ENCODE peak calls at places on chromosome 12, in five cellular contexts. X is HepG2, F is prostate gland, V is adrenal gland, B is IMR-90. Q is an unnamed sample.

GRCh38 chr12:25501565-25501964 is 51.5 kb downstream of the LMNTD1 start:
- DNase-seq in V (no peak), X (no peak), F (no peak), B (peak), Q (no peak)

GRCh38 chr12:90216815-90217214 is 508.2 kb upstream of the ATP2B1 start:
- DNase-seq in V (peak), F (no peak), B (no peak), X (no peak), Q (no peak)

GRCh38 chr12:6346235-6346832 is 4.5 kb upstream of the TNFRSF1A start:
- DNase-seq in V (no peak), F (no peak), X (no peak), B (no peak), Q (no peak)

GRCh38 chr12:123801573-123802178 is 39.6 kb downstream of the DNAH10 start:
- DNase-seq in F (no peak), X (no peak), B (peak), V (no peak), Q (no peak)

GRCh38 chr12:113142173-113142885 is 6.8 kb upstream of the RASAL1 start:
- DNase-seq in V (peak), X (peak), B (no peak), F (no peak), Q (peak)

GRCh38 chr12:93145086-93145485 is 216.0 kb upstream of the EEA1 start:
- DNase-seq in X (no peak), F (peak), V (no peak), B (peak), Q (no peak)

GRCh38 chr12:10636611-10637010 is 23.2 kb upstream of the MAGOHB start:
- DNase-seq in V (no peak), B (no peak), X (no peak), F (peak), Q (no peak)

GRCh38 chr12:55049676-55050075 is 29.9 kb downstream of the NEUROD4 start:
- DNase-seq in X (no peak), F (no peak), B (no peak), V (no peak), Q (peak)

GRCh38 chr12:72267974-72268373 is 4.2 kb upstream of the TRHDE start:
- DNase-seq in F (no peak), X (no peak), V (no peak), B (peak), Q (no peak)

DNA sequence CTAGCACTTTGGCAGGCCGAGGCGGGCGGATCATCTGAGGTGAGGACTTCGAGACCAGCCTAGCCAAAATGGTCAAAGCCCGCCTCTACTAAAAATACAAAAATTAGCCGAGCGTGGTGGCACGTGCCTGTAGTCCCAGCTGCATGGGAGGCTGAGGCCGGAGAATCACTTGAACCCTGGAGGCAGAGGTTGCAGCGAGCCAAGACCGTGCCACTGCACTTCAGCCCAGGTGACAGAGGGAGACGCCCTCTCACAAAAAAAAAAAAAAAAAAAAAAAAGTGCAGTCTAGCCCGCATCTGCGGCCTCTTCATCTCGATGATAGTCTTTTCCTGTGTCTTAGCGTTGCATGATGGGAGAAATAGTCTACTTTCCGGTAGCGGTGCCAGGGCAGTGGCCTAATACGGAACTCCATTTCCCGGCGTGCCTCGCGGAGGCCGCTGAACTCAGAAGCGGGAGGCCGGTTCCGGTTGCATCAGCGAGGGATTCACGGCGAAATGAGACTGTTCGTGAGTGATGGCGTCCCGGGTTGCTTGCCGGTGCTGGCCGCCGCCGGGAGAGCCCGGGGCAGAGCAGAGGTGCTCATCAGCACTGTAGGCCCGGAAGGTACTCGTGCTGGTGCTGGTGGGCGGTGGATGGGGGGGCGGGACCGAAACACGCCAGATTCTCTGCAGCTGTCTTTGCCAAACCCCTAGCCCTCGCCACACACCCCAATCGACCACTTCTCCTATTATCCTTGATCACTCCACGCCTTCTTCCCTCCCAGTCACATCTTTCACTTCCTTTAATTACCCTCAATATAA is at the start of gene MARS1:
- DNase-seq in B (peak), X (peak), V (peak), F (peak), Q (peak)
- TF ChIP-seq POLR2A in B (peak), X (peak), V (peak), F (peak), Q (no peak)

GRCh38 chr12:96489392-96490056 is at the start of gene CFAP54:
- DNase-seq in V (peak), X (peak), B (peak), F (peak), Q (peak)
- TF ChIP-seq POLR2A in V (no peak), X (no peak), B (peak), F (no peak), Q (no peak)

DNA sequence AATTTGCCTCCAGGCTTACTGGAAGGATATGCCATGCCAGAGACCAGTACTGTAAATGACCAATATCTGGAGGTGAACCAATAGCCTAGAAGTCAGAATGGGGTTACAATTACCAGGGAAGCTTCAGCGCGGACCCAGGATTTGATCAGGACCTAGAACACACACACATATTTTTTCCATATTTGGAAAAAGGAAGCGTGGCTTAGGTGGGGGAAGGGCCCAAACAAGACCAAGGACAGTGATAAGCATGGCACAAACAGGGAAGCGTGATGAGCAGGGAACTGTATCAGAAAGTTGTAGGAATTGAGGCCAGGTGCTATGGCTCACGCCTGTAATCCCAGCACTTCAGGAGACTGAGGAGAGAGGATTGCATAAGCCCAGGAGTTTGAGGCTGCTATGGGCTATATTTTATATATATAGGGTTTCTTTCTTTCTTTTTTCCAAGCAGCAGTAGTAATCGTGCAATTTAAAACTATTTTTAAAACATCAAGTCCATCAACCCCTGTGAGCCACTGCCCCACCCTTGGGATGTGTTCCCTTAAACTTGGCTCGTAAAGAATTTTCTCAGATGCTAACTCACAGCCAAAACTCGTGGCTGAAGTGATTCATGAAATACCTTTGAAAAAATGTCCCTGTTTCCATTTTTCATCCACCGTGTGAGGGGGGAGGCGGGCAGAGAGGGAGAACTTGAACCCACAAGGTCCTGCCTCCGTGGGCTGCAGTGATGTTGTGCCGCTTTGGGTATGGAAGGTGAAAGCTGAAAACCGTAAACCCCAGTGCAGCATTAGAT is 16.7 kb downstream of the HRK start:
- DNase-seq in F (no peak), V (peak), X (peak), B (peak), Q (peak)
- TF ChIP-seq POLR2A in F (no peak), V (no peak), X (no peak), B (no peak), Q (no peak)

DNA sequence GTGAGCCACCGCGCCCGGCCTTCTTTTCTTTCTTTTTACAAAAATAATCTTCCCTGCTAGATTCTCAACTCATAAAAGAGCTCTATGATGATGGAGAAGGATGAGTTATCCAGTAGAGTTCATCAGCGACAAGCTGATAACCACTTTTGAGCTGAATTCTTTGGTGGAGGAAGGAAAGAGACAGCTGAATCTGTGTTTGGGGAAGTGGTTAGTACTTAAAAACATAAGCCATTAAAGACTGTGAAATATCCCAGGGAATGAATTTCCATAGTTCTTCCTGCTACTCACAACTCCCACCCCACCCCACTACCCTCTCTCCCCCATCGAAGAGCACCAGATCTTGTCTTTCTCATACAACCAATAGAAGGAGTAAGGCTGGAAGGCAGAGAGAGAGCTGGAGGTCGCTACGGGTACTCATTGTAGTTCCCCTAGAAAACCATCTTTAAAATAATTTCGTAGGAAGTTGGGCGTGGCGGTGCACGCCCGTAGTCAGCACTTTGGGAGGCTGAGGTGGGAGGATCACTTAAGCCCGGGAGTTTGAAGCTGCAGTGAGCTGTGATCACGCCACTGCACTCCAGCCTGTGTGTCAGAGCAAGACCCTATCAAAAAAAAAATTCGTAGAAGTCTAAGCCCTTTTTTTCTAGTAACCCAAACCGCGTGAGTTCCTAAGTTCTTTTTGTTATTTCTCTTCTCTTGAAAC is 640 bp upstream of the ESPL1 start:
- DNase-seq in F (no peak), V (no peak), B (no peak), X (no peak), Q (no peak)
- TF ChIP-seq POLR2A in F (no peak), V (no peak), B (no peak), X (no peak), Q (no peak)

GRCh38 chr12:110583137-110584059 is at the start of gene PPTC7:
- DNase-seq in F (peak), V (peak), X (peak), B (peak), Q (peak)

GRCh38 chr12:110581951-110582285 is 1.2 kb downstream of the PPTC7 start:
- DNase-seq in B (no peak), V (no peak), X (no peak), F (peak), Q (peak)

GRCh38 chr12:110579889-110580253 is 3.2 kb downstream of the PPTC7 start:
- DNase-seq in B (no peak), F (no peak), X (no peak), V (no peak), Q (no peak)

GRCh38 chr12:110585231-110585799 is 2.2 kb upstream of the PPTC7 start:
- DNase-seq in X (no peak), V (peak), F (peak), B (peak), Q (no peak)

GRCh38 chr12:110582286-110583136 is 607 bp downstream of the PPTC7 start:
- DNase-seq in V (peak), F (peak), X (no peak), B (peak), Q (peak)
- TF ChIP-seq POLR2A in V (peak), F (peak), X (peak), B (no peak), Q (no peak)

GRCh38 chr12:4320859-4321701 is at the start of gene TIGAR:
- DNase-seq in V (peak), F (peak), X (peak), B (peak), Q (peak)
- TF ChIP-seq POLR2A in V (peak), F (peak), X (peak), B (peak), Q (peak)

GRCh38 chr12:60845696-60846095 is 1249.9 kb downstream of the SLC16A7 start:
- DNase-seq in B (no peak), X (no peak), F (no peak), V (no peak), Q (no peak)
- TF ChIP-seq POLR2A in B (no peak), X (no peak), F (no peak), V (no peak), Q (no peak)

GRCh38 chr12:28328967-28329366 is 138.7 kb downstream of the CCDC91 start:
- DNase-seq in V (no peak), X (no peak), F (no peak), B (no peak), Q (no peak)
- TF ChIP-seq POLR2A in V (no peak), X (no peak), F (no peak), B (no peak), Q (no peak)

Q was measured in testis.